ENCODE peak calls at places on chromosomes 11 and 22, in seven cellular contexts. C, U, E, B, Y, V and F are unnamed samples.
A peak's percentile ranks its signal among the peaks of the same experiment; 100 is the strongest.

GRCh38 chr11:9858218-9858617 is 194.3 kb downstream of the SWAP70 start:
- DNase-seq in C (no peak), U (no peak), E (no peak), B (no peak), Y (no peak), V (no peak), F (no peak)

GRCh38 chr11:68414457-68415221 is 45.9 kb upstream of the PPP6R3 start:
- DNase-seq in C (no peak), U (no peak), E (no peak), B (no peak), Y (no peak), V (no peak), F (no peak)

GRCh38 chr11:8149726-8150125 is 19.1 kb downstream of the RIC3 start:
- DNase-seq in C (no peak), U (no peak), E (no peak), B (no peak), Y (no peak), V (no peak), F (no peak)

GRCh38 chr11:133947298-133947905 is 9.4 kb downstream of the IGSF9B start:
- DNase-seq in C (peak; percentile 75), U (peak; percentile 73), E (no peak), B (no peak), Y (peak; percentile 63), V (no peak), F (no peak)

GRCh38 chr22:38789606-38790005 is 4.3 kb downstream of the DNAL4 start:
- DNase-seq in C (no peak), U (no peak), E (no peak), B (no peak), Y (no peak), V (no peak), F (no peak)

GRCh38 chr11:34281256-34281655 is 76.6 kb downstream of the ABTB2 start:
- DNase-seq in C (no peak), U (no peak), E (peak; percentile 23), B (no peak), Y (no peak), V (no peak), F (no peak)

GRCh38 chr11:12989428-12990242 is 19.5 kb upstream of the RASSF10 start:
- DNase-seq in C (no peak), U (no peak), E (no peak), B (no peak), Y (no peak), V (no peak), F (peak; percentile 19)

GRCh38 chr11:111351374-111352081 is 27.5 kb downstream of the POU2AF1 start:
- DNase-seq in C (no peak), U (no peak), E (no peak), B (no peak), Y (no peak), V (no peak), F (no peak)

GRCh38 chr11:11292839-11293238 is 60.2 kb downstream of the CSNK2A3 start:
- DNase-seq in C (no peak), U (no peak), E (no peak), B (no peak), Y (no peak), V (no peak), F (no peak)

GRCh38 chr11:1326435-1327063 is 17.1 kb upstream of the TOLLIP start:
- DNase-seq in C (no peak), U (no peak), E (no peak), B (no peak), Y (no peak), V (no peak), F (no peak)

GRCh38 chr11:108685419-108686161 is 20.7 kb downstream of the DDX10 start:
- DNase-seq in C (no peak), U (no peak), E (no peak), B (no peak), Y (no peak), V (no peak), F (no peak)

GRCh38 chr11:63872833-63873201 is 33.9 kb downstream of the MARK2 start:
- DNase-seq in C (no peak), U (peak; percentile 49), E (no peak), B (no peak), Y (no peak), V (no peak), F (no peak)

GRCh38 chr11:69055598-69056516 is 7.1 kb downstream of the TPCN2 start:
- DNase-seq in C (no peak), U (peak; percentile 77), E (peak; percentile 59), B (no peak), Y (peak; percentile 52), V (no peak), F (no peak)

GRCh38 chr11:2210366-2211112 is 38.9 kb upstream of the TH start:
- DNase-seq in C (no peak), U (no peak), E (peak; percentile 12), B (no peak), Y (peak; percentile 0), V (no peak), F (no peak)

GRCh38 chr11:62048101-62048500 is 75.7 kb upstream of the INCENP start:
- DNase-seq in C (no peak), U (no peak), E (no peak), B (no peak), Y (no peak), V (no peak), F (no peak)

GRCh38 chr11:61756452-61757212 is 4.2 kb downstream of the MYRF start:
- DNase-seq in C (no peak), U (no peak), E (no peak), B (no peak), Y (peak; percentile 33), V (peak; percentile 41), F (no peak)

GRCh38 chr11:67435031-67435726 is 2.3 kb downstream of the PTPRCAP start:
- DNase-seq in C (no peak), U (no peak), E (no peak), B (no peak), Y (peak; percentile 69), V (no peak), F (no peak)

GRCh38 chr22:44646668-44647067 is 55.3 kb upstream of the PRR5 start:
- DNase-seq in C (no peak), U (no peak), E (no peak), B (no peak), Y (no peak), V (no peak), F (no peak)

GRCh38 chr11:45859661-45860140 is 12.4 kb downstream of the CRY2 start:
- DNase-seq in C (no peak), U (peak; percentile 96), E (peak; percentile 92), B (no peak), Y (no peak), V (no peak), F (peak; percentile 53)

GRCh38 chr11:33214187-33214586 is 43.0 kb upstream of the HIPK3 start:
- DNase-seq in C (no peak), U (no peak), E (no peak), B (no peak), Y (no peak), V (no peak), F (no peak)

GRCh38 chr11:393219-394033 is 583 bp upstream of the PKP3 start:
- DNase-seq in C (no peak), U (peak; percentile 30), E (no peak), B (no peak), Y (no peak), V (no peak), F (no peak)

GRCh38 chr11:4672470-4672869 is 25.2 kb downstream of the OR51E2 start:
- DNase-seq in C (no peak), U (no peak), E (no peak), B (no peak), Y (no peak), V (no peak), F (no peak)

GRCh38 chr11:64917663-64917995 is 620 bp upstream of the ATG2A start:
- DNase-seq in C (no peak), U (no peak), E (no peak), B (no peak), Y (no peak), V (no peak), F (no peak)

GRCh38 chr11:65429069-65429681 is 6.6 kb downstream of the NEAT1 start:
- DNase-seq in C (no peak), U (no peak), E (peak; percentile 33), B (no peak), Y (no peak), V (no peak), F (peak; percentile 18)

GRCh38 chr22:19019029-19019678 is 83.1 kb upstream of the PRODH start:
- DNase-seq in C (no peak), U (no peak), E (no peak), B (no peak), Y (no peak), V (no peak), F (no peak)